ENCODE peak calls at places on chromosomes 7 and 10, in seven cellular contexts. One of them, this sample, is unnamed.

GRCh38 chr10:112491144-112491543 is 44.1 kb downstream of the VTI1A start:
- DNase-seq in cardiac fibroblast: peak; percentile 32
- DNase-seq in NB4: no peak
- DNase-seq in heart right ventricle: no peak
- DNase-seq in colonic mucosa: no peak
- DNase-seq in left ventricle myocardium inferior: no peak
- DNase-seq in kidney epithelial cell: no peak
- DNase-seq in this sample: no peak

GRCh38 chr7:120856198-120856597 is 1.7 kb downstream of the TSPAN12 start:
- DNase-seq in cardiac fibroblast: no peak
- DNase-seq in NB4: no peak
- DNase-seq in heart right ventricle: no peak
- DNase-seq in colonic mucosa: no peak
- DNase-seq in left ventricle myocardium inferior: no peak
- DNase-seq in kidney epithelial cell: no peak
- DNase-seq in this sample: no peak

GRCh38 chr7:54859066-54859465 is 100.1 kb upstream of the SEC61G start:
- DNase-seq in cardiac fibroblast: peak; percentile 36
- DNase-seq in NB4: no peak
- DNase-seq in heart right ventricle: no peak
- DNase-seq in colonic mucosa: no peak
- DNase-seq in left ventricle myocardium inferior: no peak
- DNase-seq in kidney epithelial cell: no peak
- DNase-seq in this sample: no peak

GRCh38 chr10:96416643-96417042 is 57.8 kb upstream of the OPALIN start:
- DNase-seq in cardiac fibroblast: no peak
- DNase-seq in NB4: peak; percentile 22
- DNase-seq in heart right ventricle: peak; percentile 74
- DNase-seq in colonic mucosa: peak; percentile 18
- DNase-seq in left ventricle myocardium inferior: peak; percentile 71
- DNase-seq in kidney epithelial cell: no peak
- DNase-seq in this sample: no peak

GRCh38 chr10:101778151-101778780 is 2.4 kb upstream of the FGF8 start:
- DNase-seq in cardiac fibroblast: no peak
- DNase-seq in NB4: no peak
- DNase-seq in heart right ventricle: no peak
- DNase-seq in colonic mucosa: no peak
- DNase-seq in left ventricle myocardium inferior: no peak
- DNase-seq in kidney epithelial cell: no peak
- DNase-seq in this sample: no peak

GRCh38 chr10:98316661-98317060 is 48.7 kb upstream of the LOXL4 start:
- DNase-seq in cardiac fibroblast: peak; percentile 76
- DNase-seq in NB4: peak; percentile 51
- DNase-seq in heart right ventricle: no peak
- DNase-seq in colonic mucosa: no peak
- DNase-seq in left ventricle myocardium inferior: no peak
- DNase-seq in kidney epithelial cell: no peak
- DNase-seq in this sample: no peak

GRCh38 chr7:126996659-126997058 is 256.1 kb downstream of the GRM8 start:
- DNase-seq in cardiac fibroblast: no peak
- DNase-seq in NB4: no peak
- DNase-seq in heart right ventricle: no peak
- DNase-seq in colonic mucosa: no peak
- DNase-seq in left ventricle myocardium inferior: no peak
- DNase-seq in kidney epithelial cell: no peak
- DNase-seq in this sample: no peak

GRCh38 chr10:75168275-75168674 is 42.3 kb upstream of the VDAC2 start:
- DNase-seq in cardiac fibroblast: no peak
- DNase-seq in NB4: no peak
- DNase-seq in heart right ventricle: no peak
- DNase-seq in colonic mucosa: no peak
- DNase-seq in left ventricle myocardium inferior: no peak
- DNase-seq in kidney epithelial cell: no peak
- DNase-seq in this sample: no peak

GRCh38 chr7:101832681-101833375 is 15.4 kb downstream of the CUX1 start:
- DNase-seq in cardiac fibroblast: no peak
- DNase-seq in NB4: no peak
- DNase-seq in heart right ventricle: no peak
- DNase-seq in colonic mucosa: no peak
- DNase-seq in left ventricle myocardium inferior: no peak
- DNase-seq in kidney epithelial cell: no peak
- DNase-seq in this sample: no peak

GRCh38 chr10:15310776-15311175 is 60.3 kb downstream of the FAM171A1 start:
- DNase-seq in cardiac fibroblast: no peak
- DNase-seq in NB4: no peak
- DNase-seq in heart right ventricle: no peak
- DNase-seq in colonic mucosa: no peak
- DNase-seq in left ventricle myocardium inferior: no peak
- DNase-seq in kidney epithelial cell: no peak
- DNase-seq in this sample: no peak

GRCh38 chr10:79111427-79111826 is 42.7 kb downstream of the ZMIZ1 start:
- DNase-seq in cardiac fibroblast: peak; percentile 62
- DNase-seq in NB4: no peak
- DNase-seq in heart right ventricle: no peak
- DNase-seq in colonic mucosa: no peak
- DNase-seq in left ventricle myocardium inferior: no peak
- DNase-seq in kidney epithelial cell: peak; percentile 92
- DNase-seq in this sample: no peak

GRCh38 chr7:85287126-85287825 is 100.4 kb upstream of the SEMA3D start:
- DNase-seq in cardiac fibroblast: peak; percentile 31
- DNase-seq in NB4: no peak
- DNase-seq in heart right ventricle: no peak
- DNase-seq in colonic mucosa: no peak
- DNase-seq in left ventricle myocardium inferior: no peak
- DNase-seq in kidney epithelial cell: no peak
- DNase-seq in this sample: no peak

GRCh38 chr7:71286336-71286735 is 154.4 kb downstream of the GALNT17 start:
- DNase-seq in cardiac fibroblast: no peak
- DNase-seq in NB4: no peak
- DNase-seq in heart right ventricle: peak; percentile 35
- DNase-seq in colonic mucosa: no peak
- DNase-seq in left ventricle myocardium inferior: peak; percentile 33
- DNase-seq in kidney epithelial cell: no peak
- DNase-seq in this sample: no peak

GRCh38 chr7:65946895-65947294 is 35.1 kb downstream of the GUSB start:
- DNase-seq in cardiac fibroblast: peak; percentile 87
- DNase-seq in NB4: peak; percentile 43
- DNase-seq in heart right ventricle: no peak
- DNase-seq in colonic mucosa: no peak
- DNase-seq in left ventricle myocardium inferior: no peak
- DNase-seq in kidney epithelial cell: no peak
- DNase-seq in this sample: no peak

GRCh38 chr10:86330778-86331763 is 35.5 kb downstream of the GRID1 start:
- DNase-seq in cardiac fibroblast: no peak
- DNase-seq in NB4: no peak
- DNase-seq in heart right ventricle: no peak
- DNase-seq in colonic mucosa: no peak
- DNase-seq in left ventricle myocardium inferior: no peak
- DNase-seq in kidney epithelial cell: no peak
- DNase-seq in this sample: no peak

GRCh38 chr10:80871083-80871482 is 333.4 kb downstream of the SH2D4B start:
- DNase-seq in cardiac fibroblast: no peak
- DNase-seq in NB4: no peak
- DNase-seq in heart right ventricle: no peak
- DNase-seq in colonic mucosa: no peak
- DNase-seq in left ventricle myocardium inferior: no peak
- DNase-seq in kidney epithelial cell: no peak
- DNase-seq in this sample: no peak

GRCh38 chr7:106878748-106879439 is 13.8 kb downstream of the PIK3CG start:
- DNase-seq in cardiac fibroblast: no peak
- DNase-seq in NB4: no peak
- DNase-seq in heart right ventricle: no peak
- DNase-seq in colonic mucosa: no peak
- DNase-seq in left ventricle myocardium inferior: no peak
- DNase-seq in kidney epithelial cell: no peak
- DNase-seq in this sample: no peak

GRCh38 chr10:68208424-68209042 is 23.4 kb downstream of the ATOH7 start:
- DNase-seq in cardiac fibroblast: peak; percentile 82
- DNase-seq in NB4: peak; percentile 79
- DNase-seq in heart right ventricle: peak; percentile 10
- DNase-seq in colonic mucosa: peak; percentile 66
- DNase-seq in left ventricle myocardium inferior: no peak
- DNase-seq in kidney epithelial cell: peak; percentile 23
- DNase-seq in this sample: no peak

GRCh38 chr7:143467724-143468123 is 9.9 kb upstream of the TAS2R41 start:
- DNase-seq in cardiac fibroblast: no peak
- DNase-seq in NB4: no peak
- DNase-seq in heart right ventricle: no peak
- DNase-seq in colonic mucosa: no peak
- DNase-seq in left ventricle myocardium inferior: no peak
- DNase-seq in kidney epithelial cell: no peak
- DNase-seq in this sample: no peak

GRCh38 chr10:91925022-91925320 is 1.4 kb downstream of the BTAF1 start:
- DNase-seq in cardiac fibroblast: peak; percentile 44
- DNase-seq in NB4: peak; percentile 46
- DNase-seq in heart right ventricle: no peak
- DNase-seq in colonic mucosa: no peak
- DNase-seq in left ventricle myocardium inferior: no peak
- DNase-seq in kidney epithelial cell: no peak
- DNase-seq in this sample: no peak

GRCh38 chr7:81236560-81236959 is 317.7 kb upstream of the SEMA3C start:
- DNase-seq in cardiac fibroblast: no peak
- DNase-seq in NB4: no peak
- DNase-seq in heart right ventricle: no peak
- DNase-seq in colonic mucosa: no peak
- DNase-seq in left ventricle myocardium inferior: no peak
- DNase-seq in kidney epithelial cell: no peak
- DNase-seq in this sample: no peak

GRCh38 chr7:78437118-78437517 is 638.5 kb downstream of the PHTF2 start:
- DNase-seq in cardiac fibroblast: peak; percentile 43
- DNase-seq in NB4: no peak
- DNase-seq in heart right ventricle: no peak
- DNase-seq in colonic mucosa: no peak
- DNase-seq in left ventricle myocardium inferior: no peak
- DNase-seq in kidney epithelial cell: peak; percentile 21
- DNase-seq in this sample: no peak

GRCh38 chr7:132861940-132862554 is 219.8 kb downstream of the CHCHD3 start:
- DNase-seq in cardiac fibroblast: no peak
- DNase-seq in NB4: no peak
- DNase-seq in heart right ventricle: no peak
- DNase-seq in colonic mucosa: no peak
- DNase-seq in left ventricle myocardium inferior: no peak
- DNase-seq in kidney epithelial cell: no peak
- DNase-seq in this sample: no peak

GRCh38 chr10:25696013-25696708 is 237.9 kb upstream of the MYO3A start:
- DNase-seq in cardiac fibroblast: no peak
- DNase-seq in NB4: no peak
- DNase-seq in heart right ventricle: no peak
- DNase-seq in colonic mucosa: no peak
- DNase-seq in left ventricle myocardium inferior: no peak
- DNase-seq in kidney epithelial cell: no peak
- DNase-seq in this sample: no peak
- TF ChIP-seq CTCF in cardiac fibroblast: no peak
- TF ChIP-seq CTCF in NB4: peak; percentile 4
- TF ChIP-seq CTCF in heart right ventricle: no peak
- TF ChIP-seq CTCF in colonic mucosa: no peak
- TF ChIP-seq CTCF in left ventricle myocardium inferior: no peak
- TF ChIP-seq CTCF in kidney epithelial cell: no peak
- TF ChIP-seq CTCF in this sample: no peak

GRCh38 chr7:98880485-98880884 is 2.2 kb downstream of the TRRAP start:
- DNase-seq in cardiac fibroblast: no peak
- DNase-seq in NB4: no peak
- DNase-seq in heart right ventricle: no peak
- DNase-seq in colonic mucosa: no peak
- DNase-seq in left ventricle myocardium inferior: no peak
- DNase-seq in kidney epithelial cell: no peak
- DNase-seq in this sample: no peak

GRCh38 chr7:98879989-98880337 is 1.6 kb downstream of the TRRAP start:
- DNase-seq in cardiac fibroblast: no peak
- DNase-seq in NB4: no peak
- DNase-seq in heart right ventricle: no peak
- DNase-seq in colonic mucosa: no peak
- DNase-seq in left ventricle myocardium inferior: no peak
- DNase-seq in kidney epithelial cell: no peak
- DNase-seq in this sample: no peak

GRCh38 chr7:98878365-98879197 is at the start of gene TRRAP:
- DNase-seq in cardiac fibroblast: peak; percentile 71
- DNase-seq in NB4: peak; percentile 85
- DNase-seq in heart right ventricle: peak; percentile 69
- DNase-seq in colonic mucosa: peak; percentile 65
- DNase-seq in left ventricle myocardium inferior: peak; percentile 77
- DNase-seq in kidney epithelial cell: no peak
- DNase-seq in this sample: peak; percentile 80

GRCh38 chr7:98877692-98878364 is 504 bp upstream of the TRRAP start:
- DNase-seq in cardiac fibroblast: no peak
- DNase-seq in NB4: no peak
- DNase-seq in heart right ventricle: no peak
- DNase-seq in colonic mucosa: no peak
- DNase-seq in left ventricle myocardium inferior: no peak
- DNase-seq in kidney epithelial cell: no peak
- DNase-seq in this sample: no peak

DNA sequence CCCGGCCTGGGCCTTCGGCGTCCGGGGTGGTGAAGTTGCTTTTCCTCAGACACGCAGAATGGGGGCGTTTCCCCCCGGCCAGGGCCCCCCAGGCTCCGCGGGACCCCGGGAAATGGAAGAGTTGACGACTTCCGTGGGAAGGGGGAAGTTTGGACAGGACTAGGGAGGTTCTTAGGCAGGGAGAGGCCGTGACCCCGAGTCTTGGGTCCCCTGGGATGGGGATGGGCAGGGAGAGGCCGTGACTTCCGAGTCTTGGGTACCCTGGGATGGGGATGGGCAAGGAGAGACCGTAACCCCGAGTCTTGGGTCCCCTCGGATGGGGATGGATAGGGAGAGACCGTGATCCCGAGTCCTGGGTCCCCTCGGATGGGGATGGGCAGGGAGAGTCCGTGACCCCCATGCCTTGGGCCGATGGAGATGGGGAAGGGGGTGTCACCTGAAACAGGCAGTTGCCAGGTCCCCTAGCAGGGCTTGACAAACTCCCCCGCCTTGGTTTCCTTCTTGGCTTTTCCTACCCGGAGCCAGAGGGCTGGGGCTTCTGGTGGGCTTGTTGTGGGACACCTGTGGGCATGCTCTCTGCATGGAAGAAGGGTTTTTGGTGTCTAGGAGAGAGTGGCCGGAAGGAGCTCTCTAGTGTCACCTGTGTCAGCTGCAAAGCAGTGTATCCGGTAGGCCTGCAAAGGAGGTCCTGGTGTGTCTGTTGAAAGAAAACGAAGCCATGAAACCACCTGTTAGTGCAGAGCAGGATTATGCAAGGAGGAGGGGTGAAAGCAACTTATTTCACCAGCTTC is 1.1 kb downstream of the TRRAP start:
- DNase-seq in cardiac fibroblast: peak; percentile 31
- DNase-seq in NB4: peak; percentile 29
- DNase-seq in heart right ventricle: no peak
- DNase-seq in colonic mucosa: peak; percentile 65
- DNase-seq in left ventricle myocardium inferior: no peak
- DNase-seq in kidney epithelial cell: no peak
- DNase-seq in this sample: peak; percentile 44
- TF ChIP-seq CTCF in cardiac fibroblast: no peak
- TF ChIP-seq CTCF in NB4: peak; percentile 0
- TF ChIP-seq CTCF in heart right ventricle: peak; percentile 43
- TF ChIP-seq CTCF in colonic mucosa: no peak
- TF ChIP-seq CTCF in left ventricle myocardium inferior: peak; percentile 28
- TF ChIP-seq CTCF in kidney epithelial cell: peak; percentile 36
- TF ChIP-seq CTCF in this sample: peak; percentile 58

GRCh38 chr7:91228927-91229326 is 35.3 kb upstream of the FZD1 start:
- DNase-seq in cardiac fibroblast: peak; percentile 43
- DNase-seq in NB4: no peak
- DNase-seq in heart right ventricle: no peak
- DNase-seq in colonic mucosa: no peak
- DNase-seq in left ventricle myocardium inferior: no peak
- DNase-seq in kidney epithelial cell: no peak
- DNase-seq in this sample: no peak
- TF ChIP-seq CTCF in cardiac fibroblast: no peak
- TF ChIP-seq CTCF in NB4: no peak
- TF ChIP-seq CTCF in heart right ventricle: no peak
- TF ChIP-seq CTCF in colonic mucosa: no peak
- TF ChIP-seq CTCF in left ventricle myocardium inferior: no peak
- TF ChIP-seq CTCF in kidney epithelial cell: no peak
- TF ChIP-seq CTCF in this sample: no peak

GRCh38 chr7:29610031-29610490 is 46.4 kb downstream of the PRR15 start:
- DNase-seq in cardiac fibroblast: peak; percentile 52
- DNase-seq in NB4: no peak
- DNase-seq in heart right ventricle: no peak
- DNase-seq in colonic mucosa: no peak
- DNase-seq in left ventricle myocardium inferior: no peak
- DNase-seq in kidney epithelial cell: no peak
- DNase-seq in this sample: no peak
- TF ChIP-seq CTCF in cardiac fibroblast: no peak
- TF ChIP-seq CTCF in NB4: no peak
- TF ChIP-seq CTCF in heart right ventricle: peak; percentile 2
- TF ChIP-seq CTCF in colonic mucosa: no peak
- TF ChIP-seq CTCF in left ventricle myocardium inferior: no peak
- TF ChIP-seq CTCF in kidney epithelial cell: no peak
- TF ChIP-seq CTCF in this sample: no peak